ENCODE peak calls at places on chromosome 16, in four cellular contexts. Z is neural crest cell, K is ascending aorta, N is lower leg skin. S is an unnamed sample.

GRCh38 chr16:78571880-78572279 is 472.4 kb downstream of the WWOX start:
- DNase-seq in K (no peak), Z (no peak), N (no peak), S (no peak)

GRCh38 chr16:49382916-49383315 is 9.3 kb downstream of the C16orf78 start:
- DNase-seq in K (no peak), Z (peak; percentile 14), N (no peak), S (no peak)

GRCh38 chr16:53041196-53041977 is 11.3 kb downstream of the CHD9NB start:
- DNase-seq in Z (no peak), N (peak; percentile 66), K (no peak), S (peak; percentile 67)

GRCh38 chr16:19172098-19172780 is 4.2 kb downstream of the SYT17 start:
- DNase-seq in K (no peak), Z (no peak), N (no peak), S (no peak)

GRCh38 chr16:83147244-83147643 is 520.5 kb downstream of the CDH13 start:
- DNase-seq in Z (no peak), N (no peak), K (no peak), S (no peak)

GRCh38 chr16:26111900-26112299 is 420.1 kb downstream of the HS3ST4 start:
- DNase-seq in N (no peak), Z (no peak), K (no peak), S (no peak)

GRCh38 chr16:89187337-89188063 is 12.8 kb downstream of the SLC22A31 start:
- DNase-seq in Z (peak; percentile 47), K (no peak), N (no peak), S (no peak)

GRCh38 chr16:24035127-24035842 is 199.5 kb downstream of the PRKCB start:
- DNase-seq in K (no peak), N (no peak), Z (no peak), S (no peak)

GRCh38 chr16:30350134-30350871 is 4.8 kb downstream of the CD2BP2 start:
- DNase-seq in Z (no peak), N (no peak), K (no peak), S (no peak)

GRCh38 chr16:55992551-55992950 is 117.4 kb upstream of the CES5A start:
- DNase-seq in K (no peak), Z (no peak), N (no peak), S (no peak)

GRCh38 chr16:55988013-55988412 is 112.8 kb upstream of the CES5A start:
- DNase-seq in N (no peak), Z (no peak), K (no peak), S (no peak)

GRCh38 chr16:55989569-55989907 is 114.4 kb upstream of the CES5A start:
- DNase-seq in N (no peak), Z (no peak), K (no peak), S (no peak)

GRCh38 chr16:55993088-55993487 is 117.9 kb upstream of the CES5A start:
- DNase-seq in N (no peak), Z (no peak), K (no peak), S (no peak)

DNA sequence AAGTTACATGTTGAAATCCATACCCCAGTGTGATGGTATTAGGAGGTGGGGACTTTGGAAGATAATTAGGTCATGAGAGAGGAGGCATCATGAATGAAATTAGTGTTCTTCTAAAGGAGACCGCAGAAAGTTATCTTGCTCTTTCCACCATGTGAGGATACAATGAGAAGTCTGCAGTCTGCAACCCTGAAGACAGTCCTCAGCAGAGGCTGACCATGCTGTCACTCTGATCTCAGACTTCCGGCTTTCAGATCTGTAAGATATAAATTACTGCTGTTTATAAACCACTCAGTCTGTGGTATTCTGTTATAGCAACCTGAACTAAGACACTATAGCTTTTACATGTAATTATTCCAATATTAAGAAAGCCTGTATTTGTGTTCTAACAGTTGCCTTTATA is 116.7 kb upstream of the CES5A start:
- DNase-seq in K (no peak), N (no peak), Z (no peak), S (no peak)
- TF ChIP-seq CTCF in K (no peak), N (no peak), Z (no peak), S (no peak)

GRCh38 chr16:2386990-2387389 is 42.3 kb upstream of the CCNF start:
- DNase-seq in Z (no peak), N (no peak), K (no peak), S (no peak)
- TF ChIP-seq CTCF in Z (peak; percentile 46), N (no peak), K (no peak), S (no peak)

DNA sequence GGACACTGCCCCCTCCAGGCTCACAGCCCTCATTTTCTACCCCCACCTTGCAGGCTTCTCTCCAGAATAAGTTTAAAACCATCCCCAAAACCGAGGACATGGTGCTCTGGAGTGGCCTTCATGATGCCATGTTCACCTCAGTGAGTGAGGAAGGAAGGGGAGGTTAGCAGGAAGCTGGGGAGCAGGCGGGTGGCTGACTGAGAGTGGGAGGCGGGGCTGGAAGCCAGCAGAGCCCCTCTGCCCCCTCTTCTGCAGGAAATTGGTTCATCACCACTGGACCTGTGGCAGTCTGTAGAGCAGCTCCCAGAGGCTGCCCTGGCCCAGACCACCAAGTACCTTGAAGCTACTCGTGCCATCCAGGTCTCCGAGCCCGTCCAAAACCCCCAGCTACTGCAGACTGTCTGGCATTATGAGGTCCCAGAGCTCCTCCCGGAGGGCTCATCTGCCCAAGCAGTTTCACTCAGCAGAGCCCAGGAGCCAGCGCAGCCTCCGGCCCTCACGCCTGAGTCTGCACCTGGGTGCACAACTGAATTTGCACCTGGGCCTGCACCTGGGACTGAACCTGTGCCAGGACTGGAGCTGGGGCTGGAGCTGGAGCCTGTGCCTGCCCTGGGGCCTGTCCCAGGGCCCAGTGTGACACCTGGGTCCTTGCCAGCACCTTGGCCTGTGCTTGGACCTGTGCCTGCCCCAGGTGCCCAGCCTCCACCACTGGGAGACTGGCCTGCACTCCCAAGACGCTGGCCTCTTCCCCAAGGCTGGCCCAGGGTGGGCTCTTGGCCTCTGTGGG is 19.0 kb downstream of the C16orf96 start:
- DNase-seq in Z (no peak), K (no peak), N (no peak), S (no peak)
- TF ChIP-seq CTCF in Z (no peak), K (no peak), N (no peak), S (no peak)

GRCh38 chr16:20849587-20850390 is 43.5 kb downstream of the REXO5 start:
- DNase-seq in K (no peak), N (peak; percentile 75), Z (peak; percentile 81), S (peak; percentile 77)

GRCh38 chr16:20853076-20853597 is 46.8 kb downstream of the REXO5 start:
- DNase-seq in Z (no peak), N (no peak), K (no peak), S (no peak)

GRCh38 chr16:20853981-20854620 is 46.1 kb downstream of the DCUN1D3 start:
- DNase-seq in Z (no peak), N (no peak), K (no peak), S (no peak)

GRCh38 chr16:20850981-20851380 is 44.7 kb downstream of the REXO5 start:
- DNase-seq in K (no peak), Z (no peak), N (no peak), S (no peak)

DNA sequence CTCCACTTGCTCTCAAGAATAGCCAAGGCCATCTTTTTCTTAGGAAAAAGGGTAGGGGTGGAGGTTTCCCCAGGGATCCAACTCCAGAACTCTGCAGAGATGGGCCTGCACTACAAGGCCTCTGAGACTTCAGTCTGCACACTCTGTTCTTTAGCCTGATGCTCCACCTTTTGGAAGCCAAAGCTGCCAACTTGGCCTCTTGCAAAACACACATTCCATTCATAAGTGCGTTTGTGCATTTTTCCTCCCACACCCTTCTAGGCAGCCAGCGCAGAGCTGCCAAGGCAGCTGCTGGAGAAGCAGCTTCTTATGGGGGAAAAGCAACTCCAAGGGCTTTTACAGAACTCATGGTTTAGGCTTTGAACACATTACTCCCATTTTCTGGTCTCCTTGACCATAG is 45.3 kb downstream of the REXO5 start:
- DNase-seq in K (peak; percentile 31), Z (no peak), N (peak; percentile 89), S (peak; percentile 85)
- TF ChIP-seq CTCF in K (no peak), Z (no peak), N (no peak), S (no peak)

DNA sequence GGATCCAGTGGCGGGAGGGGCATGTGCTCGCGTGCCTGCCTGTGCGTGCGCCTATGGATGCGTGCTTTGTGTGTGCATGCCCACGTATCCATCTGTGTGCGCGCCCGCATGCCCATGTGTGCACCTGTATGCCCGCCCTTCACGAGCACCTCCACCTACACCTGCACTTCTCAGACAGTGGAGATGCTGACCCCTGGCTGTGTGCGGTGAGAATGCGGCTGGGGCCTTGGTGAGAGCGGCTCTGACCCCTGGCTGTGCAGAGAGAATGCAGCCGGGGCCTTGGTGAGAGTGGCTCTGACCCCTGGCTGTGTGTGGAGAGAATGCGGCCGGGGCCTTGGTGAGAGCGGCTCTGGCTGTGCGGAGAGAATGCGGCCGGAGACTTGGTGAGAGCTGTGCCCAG is 33.9 kb downstream of the AXIN1 start:
- DNase-seq in K (no peak), N (no peak), Z (peak; percentile 15), S (no peak)
- TF ChIP-seq CTCF in K (no peak), N (no peak), Z (peak; percentile 46), S (no peak)